ENCODE peak calls at places on chromosomes 7 and 10, in ten cellular contexts. V, Z, C, G, L, J, S, R, X and F are unnamed samples.

GRCh38 chr10:102831322-102832071 is 5.7 kb downstream of the CYP17A1 start:
- DNase-seq in S (no peak), L (no peak), V (no peak), Z (no peak), C (no peak), R (no peak), G (no peak), X (no peak), J (peak; percentile 41), F (no peak)

GRCh38 chr10:69800109-69800508 is 1.6 kb upstream of the COL13A1 start:
- DNase-seq in R (peak; percentile 37), G (peak; percentile 33), J (no peak), X (peak; percentile 67), S (no peak), Z (no peak), C (peak; percentile 51), L (no peak), V (no peak), F (peak; percentile 28)

GRCh38 chr7:45036801-45037200 is 36.8 kb downstream of the CCM2 start:
- DNase-seq in J (no peak), L (no peak), S (no peak), V (no peak), G (no peak), X (no peak), C (no peak), Z (no peak), R (no peak), F (no peak)

GRCh38 chr7:40611472-40611871 is 476.7 kb downstream of the SUGCT start:
- DNase-seq in V (no peak), L (no peak), J (no peak), Z (no peak), R (no peak), C (no peak), G (no peak), X (no peak), S (no peak), F (no peak)

GRCh38 chr10:18658301-18658991 is 785 bp upstream of the ARL5B start:
- DNase-seq in S (peak; percentile 84), Z (peak; percentile 52), R (peak; percentile 37), G (peak; percentile 55), J (peak; percentile 31), V (no peak), C (peak; percentile 19), L (peak; percentile 20), X (no peak), F (peak; percentile 9)

GRCh38 chr7:28296571-28297483 is 115.5 kb upstream of the CREB5 start:
- DNase-seq in S (no peak), J (peak; percentile 30), Z (no peak), V (peak; percentile 46), G (no peak), X (peak; percentile 55), R (no peak), C (peak; percentile 27), L (no peak), F (no peak)

GRCh38 chr10:48266528-48266927 is 8.0 kb downstream of the FRMPD2 start:
- DNase-seq in S (no peak), X (no peak), Z (no peak), J (no peak), L (no peak), G (no peak), C (no peak), V (no peak), R (no peak), F (no peak)

GRCh38 chr10:118800920-118801319 is 46.1 kb upstream of the CACUL1 start:
- DNase-seq in S (peak; percentile 51), G (peak; percentile 35), V (no peak), Z (no peak), C (peak; percentile 35), X (no peak), J (peak; percentile 42), L (peak; percentile 28), R (peak; percentile 33), F (peak; percentile 24)

GRCh38 chr7:16644624-16644986 is 949 bp downstream of the ANKMY2 start:
- DNase-seq in J (peak; percentile 64), V (peak; percentile 56), X (no peak), Z (peak; percentile 58), G (peak; percentile 55), R (peak; percentile 50), L (peak; percentile 44), C (peak; percentile 75), S (peak; percentile 92), F (peak; percentile 38)

GRCh38 chr7:63900394-63901203 is 98.0 kb upstream of the ZNF722 start:
- DNase-seq in L (peak; percentile 94), J (peak; percentile 91), Z (peak; percentile 94), C (peak; percentile 67), V (peak; percentile 97), G (peak; percentile 94), S (peak; percentile 97), R (peak; percentile 95), X (no peak), F (peak; percentile 95)

GRCh38 chr7:48141551-48141950 is 29.7 kb upstream of the ABCA13 start:
- DNase-seq in L (no peak), J (no peak), R (no peak), X (no peak), C (no peak), Z (no peak), V (no peak), S (no peak), G (no peak), F (no peak)

GRCh38 chr7:36155811-36156361 is 2.8 kb downstream of the EEPD1 start:
- DNase-seq in S (no peak), V (peak; percentile 85), X (no peak), G (peak; percentile 85), J (peak; percentile 89), C (peak; percentile 47), R (peak; percentile 73), Z (peak; percentile 68), L (no peak), F (peak; percentile 43)

GRCh38 chr7:150666412-150666811 is 19.1 kb upstream of the GIMAP2 start:
- DNase-seq in X (no peak), V (no peak), S (no peak), C (no peak), J (no peak), G (no peak), R (no peak), Z (no peak), L (no peak), F (no peak)
- H3K4me1 ChIP-seq in X (no peaks in the 10 kb centered on the region), V (no peaks in the 10 kb centered on the region), S (peaks cover 90% of the 10 kb centered on the region), C (no peaks in the 10 kb centered on the region), J (no peaks in the 10 kb centered on the region), G (no peaks in the 10 kb centered on the region), R (no peaks in the 10 kb centered on the region), Z (no peaks in the 10 kb centered on the region), L (no peaks in the 10 kb centered on the region), F (no peaks in the 10 kb centered on the region)

GRCh38 chr7:46170021-46170420 is 248.9 kb upstream of the IGFBP3 start:
- DNase-seq in S (no peak), G (no peak), C (no peak), J (no peak), Z (no peak), X (no peak), V (no peak), L (no peak), R (no peak), F (no peak)

GRCh38 chr7:46175221-46175620 is 254.1 kb upstream of the IGFBP3 start:
- DNase-seq in R (no peak), Z (no peak), L (no peak), V (no peak), S (no peak), X (no peak), G (no peak), C (no peak), J (no peak), F (no peak)

GRCh38 chr7:46170792-46171191 is 249.7 kb upstream of the IGFBP3 start:
- DNase-seq in R (no peak), X (no peak), L (no peak), V (no peak), J (no peak), G (no peak), C (no peak), S (no peak), Z (no peak), F (no peak)

GRCh38 chr7:46173526-46174191 is 252.6 kb upstream of the IGFBP3 start:
- DNase-seq in L (peak; percentile 54), Z (peak; percentile 66), S (no peak), V (peak; percentile 61), R (peak; percentile 57), C (no peak), J (peak; percentile 43), X (no peak), G (no peak), F (no peak)

DNA sequence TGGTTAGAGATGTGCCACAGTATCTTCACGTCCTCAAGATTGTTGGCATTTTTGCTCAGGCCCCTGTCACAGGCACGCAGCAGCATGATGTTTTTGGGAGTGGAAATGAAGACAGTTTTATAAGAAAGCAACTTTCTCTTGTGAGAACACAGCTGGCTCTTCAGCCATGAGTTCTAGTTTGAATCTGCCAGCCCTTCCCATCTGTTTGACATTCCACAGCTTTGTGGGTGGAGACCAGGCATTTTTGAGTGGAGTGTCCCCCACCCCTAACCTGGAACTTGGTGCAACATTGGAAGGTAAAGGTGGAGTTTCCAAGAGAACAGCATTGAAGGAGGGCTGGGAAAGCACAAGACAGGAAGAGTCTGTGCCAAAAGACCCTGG is 253.1 kb upstream of the IGFBP3 start:
- DNase-seq in V (no peak), J (no peak), Z (no peak), X (no peak), G (no peak), C (no peak), R (no peak), L (no peak), S (no peak), F (no peak)
- H3K27ac ChIP-seq in V (no peak overlapping the region), J (no peak overlapping the region), Z (no peak overlapping the region), X (no peak overlapping the region), G (no peak overlapping the region), C (no peak overlapping the region), R (no peak overlapping the region), L (peak overlapping the region; percentile 90), S (peak overlapping the region; percentile 25), F (no peak overlapping the region)

GRCh38 chr7:74092964-74093339 is 9.3 kb downstream of the LIMK1 start:
- DNase-seq in L (peak; percentile 48), R (no peak), V (peak; percentile 73), Z (peak; percentile 51), X (no peak), J (peak; percentile 52), G (peak; percentile 33), S (peak; percentile 90), C (peak; percentile 61), F (no peak)
- TF ChIP-seq POLR2A in L (no peak), R (no peak), V (no peak), Z (no peak), X (no peak), J (no peak), G (no peak), S (no peak), C (no peak), F (no peak)

GRCh38 chr10:123597676-123598075 is 68.5 kb upstream of the GPR26 start:
- DNase-seq in L (no peak), G (no peak), R (no peak), X (no peak), Z (no peak), C (no peak), J (no peak), V (no peak), S (no peak), F (no peak)
- H3K4me1 ChIP-seq in L (no peaks in the 10 kb centered on the region), G (no peaks in the 10 kb centered on the region), R (no peaks in the 10 kb centered on the region), X (no peaks in the 10 kb centered on the region), Z (no peaks in the 10 kb centered on the region), C (no peaks in the 10 kb centered on the region), J (no peaks in the 10 kb centered on the region), V (no peaks in the 10 kb centered on the region), S (no peaks in the 10 kb centered on the region), F (no peaks in the 10 kb centered on the region)

GRCh38 chr7:123718773-123719480 is 29.9 kb downstream of the WASL start:
- DNase-seq in G (no peak), R (no peak), X (no peak), Z (no peak), L (no peak), V (no peak), S (no peak), C (no peak), J (no peak), F (no peak)
- H3K27ac ChIP-seq in G (peak overlapping the region; percentile 44), R (no peak overlapping the region), X (no peak overlapping the region), Z (no peak overlapping the region), L (no peak overlapping the region), V (no peak overlapping the region), S (no peak overlapping the region), C (no peak overlapping the region), J (no peak overlapping the region), F (no peak overlapping the region)